ENCODE peak calls at places on chromosomes 16 and 17, in ten cellular contexts. T, N, Z, V, J, R, F, U, I and O are unnamed samples.

GRCh38 chr17:55317284-55317683 is 52.5 kb downstream of the HLF start:
- DNase-seq in F (no peak), T (no peak), I (no peak), J (no peak), Z (no peak), U (no peak), V (no peak), R (no peak), N (no peak), O (no peak)

GRCh38 chr17:3535253-3535995 is 22.2 kb downstream of the TRPV3 start:
- DNase-seq in J (peak), Z (no peak), R (peak), U (no peak), V (peak), I (no peak), F (peak), N (peak), T (peak), O (peak)

GRCh38 chr17:40318835-40319332 is 9.9 kb downstream of the RARA start:
- DNase-seq in J (no peak), N (no peak), I (no peak), V (no peak), Z (no peak), U (no peak), F (no peak), T (peak), R (no peak), O (no peak)

GRCh38 chr17:44773140-44773539 is 14.4 kb downstream of the ADAM11 start:
- DNase-seq in I (no peak), U (no peak), J (no peak), V (no peak), F (no peak), N (no peak), Z (no peak), R (no peak), T (no peak), O (peak)

GRCh38 chr16:75203667-75204409 is 3.1 kb downstream of the CTRB2 start:
- DNase-seq in T (no peak), J (no peak), F (no peak), N (no peak), Z (no peak), V (no peak), U (no peak), R (no peak), I (no peak), O (no peak)

GRCh38 chr17:75152971-75153853 is 1.1 kb downstream of the JPT1 start:
- DNase-seq in U (no peak), N (peak), R (peak), F (peak), I (no peak), J (no peak), Z (no peak), V (peak), T (peak), O (peak)

GRCh38 chr16:30858829-30859423 is 35.0 kb downstream of the BCL7C start:
- DNase-seq in J (no peak), F (no peak), R (no peak), Z (no peak), N (no peak), U (no peak), T (no peak), V (no peak), I (no peak), O (no peak)

GRCh38 chr17:16068323-16068722 is 68.7 kb downstream of the TTC19 start:
- DNase-seq in Z (no peak), F (no peak), J (no peak), U (no peak), I (no peak), N (peak), V (no peak), R (no peak), T (no peak), O (no peak)

GRCh38 chr16:59181821-59182420 is 447.8 kb upstream of the GOT2 start:
- DNase-seq in J (no peak), R (no peak), T (no peak), V (no peak), I (no peak), U (no peak), N (no peak), Z (no peak), F (no peak), O (no peak)

GRCh38 chr17:55283256-55283965 is 18.7 kb downstream of the HLF start:
- DNase-seq in R (no peak), I (no peak), Z (no peak), F (no peak), T (no peak), V (no peak), J (no peak), U (no peak), N (peak), O (no peak)

GRCh38 chr16:80932725-80933124 is 74.0 kb downstream of the CMC2 start:
- DNase-seq in R (no peak), Z (no peak), U (peak), V (no peak), T (peak), N (peak), I (peak), F (no peak), J (no peak), O (no peak)

GRCh38 chr16:2967721-2968161 is 1.4 kb upstream of the PAQR4 start:
- DNase-seq in U (no peak), R (no peak), I (no peak), N (no peak), F (no peak), J (no peak), T (no peak), Z (no peak), V (no peak), O (no peak)

GRCh38 chr17:64572682-64573154 is 65.9 kb downstream of the CEP95 start:
- DNase-seq in R (no peak), Z (peak), F (no peak), N (peak), V (no peak), T (peak), I (peak), J (peak), U (peak), O (no peak)

GRCh38 chr17:49616546-49617205 is 41.0 kb downstream of the NXPH3 start:
- DNase-seq in Z (no peak), U (no peak), N (no peak), R (no peak), J (no peak), T (no peak), I (peak), V (no peak), F (no peak), O (no peak)

GRCh38 chr17:80527016-80527645 is 17.5 kb upstream of the RPTOR start:
- DNase-seq in R (no peak), V (no peak), F (peak), N (no peak), T (no peak), U (no peak), I (no peak), Z (no peak), J (no peak), O (no peak)

GRCh38 chr17:57785032-57785431 is 39.9 kb upstream of the CCDC182 start:
- DNase-seq in J (no peak), N (no peak), F (peak), Z (no peak), I (no peak), R (no peak), V (no peak), U (no peak), T (no peak), O (no peak)

GRCh38 chr17:72890711-72891110 is 201.8 kb downstream of the SLC39A11 start:
- DNase-seq in T (no peak), Z (no peak), R (no peak), N (peak), U (peak), V (no peak), F (no peak), J (no peak), I (no peak), O (no peak)

GRCh38 chr16:1745900-1746692 is 25.2 kb downstream of the NME3 start:
- DNase-seq in U (peak), N (peak), I (peak), R (no peak), V (no peak), T (no peak), J (no peak), Z (peak), F (peak), O (no peak)

GRCh38 chr17:82655038-82655479 is 6.8 kb upstream of the WDR45B start:
- DNase-seq in U (no peak), N (no peak), T (peak), R (no peak), F (no peak), J (no peak), Z (no peak), V (no peak), I (no peak), O (no peak)

GRCh38 chr16:68972720-68973119 is 129.4 kb downstream of the TANGO6 start:
- DNase-seq in T (peak), J (no peak), R (peak), V (peak), F (peak), N (peak), I (peak), U (no peak), Z (no peak), O (peak)

GRCh38 chr16:70437017-70437581 is 1.8 kb downstream of the ST3GAL2 start:
- DNase-seq in I (peak), J (no peak), U (no peak), T (peak), F (peak), R (peak), N (peak), Z (peak), V (peak), O (peak)

GRCh38 chr16:10752843-10753523 is 9.3 kb downstream of the NUBP1 start:
- DNase-seq in R (no peak), U (no peak), J (no peak), I (no peak), N (no peak), V (no peak), Z (no peak), T (no peak), F (no peak), O (no peak)

GRCh38 chr16:48629531-48629930 is 19.6 kb upstream of the N4BP1 start:
- DNase-seq in I (no peak), N (no peak), R (no peak), Z (no peak), V (no peak), U (no peak), T (no peak), J (no peak), F (no peak), O (no peak)

GRCh38 chr16:75011634-75012307 is 12.9 kb downstream of the ZNRF1 start:
- DNase-seq in F (no peak), Z (peak), R (no peak), J (no peak), I (peak), U (peak), N (peak), T (peak), V (no peak), O (no peak)

GRCh38 chr17:20118280-20118679 is 109.1 kb downstream of the SPECC1 start:
- DNase-seq in F (no peak), I (no peak), V (no peak), N (no peak), U (no peak), J (no peak), T (no peak), R (no peak), Z (no peak), O (no peak)

GRCh38 chr17:50059256-50059655 is 3.3 kb downstream of the ITGA3 start:
- DNase-seq in U (no peak), T (no peak), J (no peak), N (no peak), F (peak), R (no peak), Z (no peak), I (no peak), V (no peak), O (no peak)

GRCh38 chr17:49624896-49625295 is 49.2 kb downstream of the NXPH3 start:
- DNase-seq in U (no peak), T (no peak), Z (no peak), I (no peak), F (no peak), R (no peak), J (no peak), N (peak), V (no peak), O (no peak)

GRCh38 chr17:560379-560935 is 154.2 kb downstream of the VPS53 start:
- DNase-seq in R (no peak), Z (no peak), V (no peak), I (no peak), N (peak), U (peak), F (no peak), T (peak), J (no peak), O (no peak)

GRCh38 chr16:30786936-30787612 is at the start of gene ZNF629:
- DNase-seq in R (peak), V (peak), J (peak), U (no peak), N (peak), T (peak), F (peak), Z (no peak), I (no peak), O (peak)

GRCh38 chr16:87333581-87334331 is 16.6 kb upstream of the C16orf95 start:
- DNase-seq in F (no peak), R (no peak), I (no peak), V (no peak), U (no peak), N (no peak), Z (no peak), T (no peak), J (no peak), O (no peak)

GRCh38 chr16:68802190-68802589 is 41.1 kb upstream of the TANGO6 start:
- DNase-seq in R (no peak), N (peak), V (no peak), U (peak), F (no peak), I (no peak), J (no peak), Z (no peak), T (no peak), O (no peak)

GRCh38 chr17:27407916-27408846 is 48.1 kb upstream of the KSR1 start:
- DNase-seq in U (peak), F (no peak), R (peak), V (no peak), N (peak), T (peak), J (no peak), Z (peak), I (peak), O (no peak)

GRCh38 chr16:84754353-84754856 is 54.6 kb downstream of the USP10 start:
- DNase-seq in R (peak), T (peak), N (peak), J (peak), V (peak), I (peak), U (peak), Z (peak), F (peak), O (peak)